ENCODE peak calls at places on chromosomes 2 and 18, in five cellular contexts. Z is CD8-positive, alpha-beta T cell; M is GM13976; F is IMR-90; U is AG10803. Q is an unnamed sample.

GRCh38 chr2:220904015-220904414 is 668.1 kb downstream of the EPHA4 start:
- DNase-seq in F (no peak), Z (no peak), M (no peak), U (no peak), Q (no peak)

GRCh38 chr18:34222396-34223163 is 2.1 kb downstream of the NOL4 start:
- DNase-seq in F (no peak), M (peak), U (no peak), Z (no peak), Q (no peak)

GRCh38 chr18:38972571-38972970 is 1407.0 kb upstream of the CELF4 start:
- DNase-seq in Z (no peak), F (no peak), U (no peak), M (no peak), Q (no peak)

GRCh38 chr2:28955492-28955891 is 25.6 kb upstream of the TOGARAM2 start:
- DNase-seq in F (no peak), M (no peak), Z (no peak), U (no peak), Q (no peak)

GRCh38 chr2:127165539-127165935 is 54.6 kb downstream of the CYP27C1 start:
- DNase-seq in F (no peak), U (no peak), Z (no peak), M (no peak), Q (no peak)

GRCh38 chr2:107808986-107809385 is 17.7 kb upstream of the RGPD4 start:
- DNase-seq in M (no peak), Z (no peak), U (no peak), F (no peak), Q (no peak)

GRCh38 chr2:113201496-113202304 is 27.9 kb downstream of the PSD4 start:
- DNase-seq in U (no peak), M (no peak), Z (no peak), F (no peak), Q (no peak)

GRCh38 chr2:113111823-113112287 is 15.5 kb upstream of the IL1RN start:
- DNase-seq in Z (no peak), F (no peak), U (no peak), M (no peak), Q (no peak)

GRCh38 chr2:72927066-72927465 is 9.7 kb downstream of the EMX1 start:
- DNase-seq in U (no peak), M (no peak), Z (no peak), F (no peak), Q (no peak)

GRCh38 chr2:175373729-175374128 is 192.2 kb upstream of the ATP5MC3 start:
- DNase-seq in F (no peak), M (no peak), U (no peak), Z (no peak), Q (no peak)

GRCh38 chr2:41283079-41283765 is 764.6 kb upstream of the PKDCC start:
- DNase-seq in U (no peak), F (peak), M (no peak), Z (no peak), Q (no peak)

GRCh38 chr2:63053889-63054725 is 3.5 kb downstream of the OTX1 start:
- DNase-seq in Z (no peak), U (no peak), F (no peak), M (peak), Q (no peak)

GRCh38 chr18:50297621-50298442 is 10.3 kb upstream of the CXXC1 start:
- DNase-seq in F (peak), Z (peak), M (peak), U (peak), Q (peak)

GRCh38 chr2:176152350-176153181 is 1.2 kb downstream of the HOXD4 start:
- DNase-seq in U (no peak), M (no peak), F (no peak), Z (no peak), Q (no peak)

GRCh38 chr2:98502556-98503335 is 58.1 kb downstream of the INPP4A start:
- DNase-seq in Z (no peak), F (peak), M (no peak), U (peak), Q (peak)

GRCh38 chr2:217731805-217732204 is 271.0 kb downstream of the TNS1 start:
- DNase-seq in F (peak), Z (no peak), U (peak), M (no peak), Q (no peak)

GRCh38 chr2:8539743-8540551 is 141.9 kb upstream of the ID2 start:
- DNase-seq in Z (no peak), M (no peak), U (no peak), F (no peak), Q (no peak)

GRCh38 chr18:7987284-7987976 is 420.3 kb downstream of the PTPRM start:
- DNase-seq in F (peak), M (no peak), Z (no peak), U (peak), Q (peak)

GRCh38 chr2:129888896-129889295 is 90.6 kb upstream of the RAB6C start:
- DNase-seq in M (no peak), F (peak), Z (no peak), U (peak), Q (no peak)

GRCh38 chr2:63544017-63544627 is 44.2 kb downstream of the WDPCP start:
- DNase-seq in Z (no peak), U (peak), F (peak), M (peak), Q (peak)

GRCh38 chr2:46810195-46810594 is 105.4 kb downstream of the MCFD2 start:
- DNase-seq in M (no peak), F (no peak), U (no peak), Z (no peak), Q (no peak)

GRCh38 chr2:112757265-112757664 is 7.1 kb downstream of the CKAP2L start:
- DNase-seq in Z (no peak), F (no peak), M (no peak), U (peak), Q (no peak)

GRCh38 chr2:149627402-149627801 is 39.8 kb upstream of the MMADHC start:
- DNase-seq in U (no peak), Z (no peak), M (no peak), F (no peak), Q (no peak)

GRCh38 chr2:231167745-231168459 is 30.5 kb upstream of the ARMC9 start:
- DNase-seq in M (no peak), F (peak), Z (no peak), U (no peak), Q (no peak)

GRCh38 chr2:8805278-8806045 is 32.0 kb downstream of the KIDINS220 start:
- DNase-seq in U (no peak), M (no peak), Z (no peak), F (no peak), Q (no peak)

GRCh38 chr2:207801259-207801658 is 31.6 kb upstream of the FZD5 start:
- DNase-seq in U (no peak), M (no peak), Z (no peak), F (no peak), Q (no peak)

GRCh38 chr2:121771976-121772742 is 16.7 kb downstream of the TSN start:
- DNase-seq in F (peak), M (no peak), Z (no peak), U (peak), Q (no peak)

GRCh38 chr18:3293196-3293951 is 31.4 kb downstream of the MYL12B start:
- DNase-seq in F (no peak), Z (no peak), U (no peak), M (no peak), Q (no peak)

GRCh38 chr18:78580835-78581339 is 398.7 kb upstream of the SALL3 start:
- DNase-seq in M (no peak), Z (no peak), F (no peak), U (no peak), Q (no peak)

GRCh38 chr2:95297088-95297487 is at the start of gene KCNIP3:
- DNase-seq in U (no peak), F (no peak), Z (no peak), M (no peak), Q (no peak)

GRCh38 chr2:64629875-64630274 is 23.8 kb downstream of the SERTAD2 start:
- DNase-seq in U (no peak), F (no peak), Z (no peak), M (no peak), Q (no peak)

GRCh38 chr2:182866095-182866460 is 359 bp downstream of the FRZB start:
- DNase-seq in M (peak), Z (no peak), U (no peak), F (no peak), Q (no peak)

GRCh38 chr2:239227661-239228371 is 173.0 kb downstream of the HDAC4 start:
- DNase-seq in U (no peak), Z (no peak), F (peak), M (no peak), Q (no peak)

GRCh38 chr2:109112-109809 is 63.0 kb upstream of the FAM110C start:
- DNase-seq in F (no peak), M (no peak), Z (no peak), U (no peak), Q (no peak)

GRCh38 chr2:231991664-231992063 is 30.2 kb downstream of the DIS3L2 start:
- DNase-seq in M (no peak), U (peak), F (peak), Z (no peak), Q (no peak)

GRCh38 chr2:188628989-188629889 is 337.6 kb downstream of the GULP1 start:
- DNase-seq in U (peak), M (no peak), F (peak), Z (no peak), Q (peak)

GRCh38 chr2:122531803-122532344 is 776.4 kb downstream of the TSN start:
- DNase-seq in U (no peak), Z (no peak), M (no peak), F (no peak), Q (no peak)

GRCh38 chr18:57207124-57207916 is 60.4 kb downstream of the BOD1L2 start:
- DNase-seq in U (no peak), F (no peak), Z (no peak), M (no peak), Q (no peak)
- TF ChIP-seq CTCF in U (no peak), F (no peak), Z (no peak), M (no peak), Q (no peak)

DNA sequence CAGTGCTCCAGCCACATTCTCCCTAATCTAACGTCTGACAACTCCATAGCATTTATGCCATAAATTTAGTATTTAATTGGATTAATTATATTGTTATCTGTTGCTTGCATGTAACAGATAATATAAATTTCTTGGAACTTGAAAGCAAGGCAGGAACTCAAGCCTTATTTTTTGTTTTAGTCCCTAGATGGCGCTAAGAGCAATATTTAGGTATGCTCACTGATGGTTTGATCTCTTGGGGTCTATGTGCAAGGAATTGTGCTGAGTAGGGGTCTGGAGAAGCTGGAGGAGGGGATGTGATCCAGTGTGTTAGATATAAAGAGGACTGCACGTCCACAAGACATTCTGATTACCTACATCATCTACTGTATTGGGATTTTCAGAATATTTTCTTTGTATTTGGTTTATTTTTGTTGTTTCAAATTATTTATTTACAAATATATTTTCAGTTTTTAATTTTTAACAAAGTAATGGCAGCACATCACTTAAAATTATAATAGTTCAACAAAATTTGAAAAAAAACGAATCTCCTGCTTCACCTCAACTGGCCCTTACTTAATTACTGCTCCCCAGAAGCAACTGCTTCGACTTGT is 32.8 kb downstream of the KATNAL2 start:
- DNase-seq in U (peak), F (no peak), Z (no peak), M (peak), Q (no peak)
- TF ChIP-seq CTCF in U (peak), F (peak), Z (no peak), M (peak), Q (peak)

GRCh38 chr18:23703057-23703986 is 14.1 kb downstream of the LAMA3 start:
- DNase-seq in U (peak), M (peak), F (peak), Z (no peak), Q (no peak)
- TF ChIP-seq CTCF in U (peak), M (no peak), F (peak), Z (no peak), Q (peak)

GRCh38 chr2:10522726-10523405 is 74.7 kb upstream of the ODC1 start:
- DNase-seq in F (no peak), M (no peak), Z (no peak), U (no peak), Q (no peak)

GRCh38 chr2:10523406-10524189 is 75.5 kb upstream of the ODC1 start:
- DNase-seq in Z (no peak), M (no peak), U (no peak), F (no peak), Q (no peak)

GRCh38 chr2:10524841-10525572 is 76.9 kb upstream of the ODC1 start:
- DNase-seq in U (no peak), Z (no peak), M (no peak), F (no peak), Q (no peak)

GRCh38 chr2:10525573-10526265 is 77.6 kb upstream of the ODC1 start:
- DNase-seq in M (no peak), F (no peak), Z (no peak), U (no peak), Q (no peak)

DNA sequence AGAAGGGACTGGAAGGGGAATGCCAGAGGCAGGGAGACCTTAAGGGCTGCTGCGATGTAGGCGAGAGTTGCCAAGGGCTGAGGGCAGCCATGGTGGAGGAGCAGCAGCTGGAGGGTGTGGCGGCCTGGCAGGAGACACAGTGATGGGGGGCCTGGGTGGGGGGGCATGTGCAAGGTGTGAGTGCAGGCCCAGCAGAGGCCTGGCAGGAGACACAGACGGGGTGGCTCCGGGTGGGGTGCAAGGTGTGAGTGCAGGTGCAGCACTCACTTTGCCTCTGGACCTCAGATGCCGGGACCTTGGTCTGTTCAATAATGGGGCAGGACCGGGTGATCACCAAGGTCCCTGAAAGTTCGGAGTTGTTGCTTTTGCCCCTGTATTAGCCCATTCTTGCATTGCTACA is 76.2 kb upstream of the ODC1 start:
- DNase-seq in F (no peak), U (no peak), M (no peak), Z (no peak), Q (no peak)
- TF ChIP-seq CTCF in F (no peak), U (no peak), M (no peak), Z (no peak), Q (no peak)

GRCh38 chr18:49059028-49059670 is 108.4 kb upstream of the SMAD7 start:
- DNase-seq in Z (no peak), M (no peak), F (peak), U (no peak), Q (no peak)
- TF ChIP-seq CTCF in Z (no peak), M (no peak), F (peak), U (peak), Q (peak)

DNA sequence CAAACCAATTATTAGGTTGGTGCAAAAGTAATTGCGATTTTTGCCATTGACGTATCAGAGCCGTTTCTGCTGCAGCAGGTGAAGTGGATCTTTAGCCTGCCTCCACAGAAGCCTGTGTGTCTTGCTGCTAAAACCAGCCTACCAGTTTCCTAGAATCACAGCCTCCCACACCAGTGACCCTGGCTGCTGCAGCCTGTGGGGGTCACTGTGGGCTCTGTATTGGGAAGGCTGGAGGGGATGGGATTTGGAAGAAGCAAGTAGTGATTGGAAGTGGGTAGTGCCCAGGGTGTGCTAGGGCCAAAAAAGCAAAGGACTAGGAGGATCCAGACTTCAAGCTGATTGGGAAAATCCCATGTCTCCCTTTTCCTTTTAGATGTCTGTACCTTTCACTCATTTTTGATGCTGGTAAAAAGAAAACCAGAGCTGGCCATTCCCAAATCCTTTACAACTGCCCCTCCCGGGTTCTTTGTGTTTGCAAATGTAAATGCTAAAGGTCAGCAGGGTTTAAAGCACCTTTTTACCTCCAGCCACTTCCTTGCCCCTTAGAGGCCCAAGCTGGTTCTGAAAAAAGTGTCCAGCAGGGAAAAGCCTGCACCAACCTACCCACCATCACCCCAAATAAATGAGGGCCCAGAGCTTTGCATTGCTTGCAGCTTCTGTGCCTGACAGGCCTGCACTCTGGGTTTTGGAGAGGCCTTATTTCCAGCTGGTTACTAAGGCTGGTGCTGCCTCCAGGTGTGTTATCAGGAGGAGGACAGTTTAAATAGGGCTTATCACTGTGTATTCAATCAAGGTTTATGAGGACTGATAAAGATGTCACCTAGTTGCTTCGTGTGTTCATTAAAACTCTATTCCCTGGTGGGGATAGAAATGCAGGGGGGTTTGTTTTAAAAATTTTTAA is 172.0 kb downstream of the MIB1 start:
- DNase-seq in F (no peak), Z (no peak), U (no peak), M (no peak), Q (no peak)
- TF ChIP-seq CTCF in F (no peak), Z (no peak), U (no peak), M (no peak), Q (no peak)